ENCODE peak calls at places on chromosomes 11 and 22, in eight cellular contexts. One of them, this sample, is unnamed.

GRCh38 chr11:117915219-117915618 is 14.0 kb downstream of the TMPRSS13 start:
- DNase-seq in heart right ventricle: no peak
- DNase-seq in SK-N-SH: no peak
- DNase-seq in fibroblast of lung: no peak
- DNase-seq in IMR-90: no peak
- DNase-seq in right atrium auricular region: no peak
- DNase-seq in keratinocyte: no peak
- DNase-seq in heart left ventricle: no peak
- DNase-seq in this sample: no peak

GRCh38 chr11:540583-541432 is 3.5 kb downstream of the LRRC56 start:
- DNase-seq in keratinocyte: no peak
- DNase-seq in heart right ventricle: peak; percentile 7
- DNase-seq in fibroblast of lung: no peak
- DNase-seq in heart left ventricle: no peak
- DNase-seq in IMR-90: no peak
- DNase-seq in SK-N-SH: no peak
- DNase-seq in right atrium auricular region: no peak
- DNase-seq in this sample: no peak

GRCh38 chr11:2265396-2265795 is 5.0 kb downstream of the ASCL2 start:
- DNase-seq in SK-N-SH: no peak
- DNase-seq in IMR-90: no peak
- DNase-seq in heart left ventricle: no peak
- DNase-seq in heart right ventricle: no peak
- DNase-seq in keratinocyte: no peak
- DNase-seq in fibroblast of lung: no peak
- DNase-seq in right atrium auricular region: peak; percentile 58
- DNase-seq in this sample: no peak

GRCh38 chr11:83063073-83063754 is 8.5 kb downstream of the RAB30 start:
- DNase-seq in IMR-90: peak; percentile 33
- DNase-seq in SK-N-SH: no peak
- DNase-seq in right atrium auricular region: no peak
- DNase-seq in keratinocyte: no peak
- DNase-seq in fibroblast of lung: no peak
- DNase-seq in heart left ventricle: no peak
- DNase-seq in heart right ventricle: no peak
- DNase-seq in this sample: peak; percentile 82

GRCh38 chr11:92886243-92886905 is 83.1 kb upstream of the MTNR1B start:
- DNase-seq in IMR-90: peak; percentile 61
- DNase-seq in keratinocyte: peak; percentile 23
- DNase-seq in fibroblast of lung: peak; percentile 75
- DNase-seq in heart left ventricle: peak; percentile 18
- DNase-seq in right atrium auricular region: no peak
- DNase-seq in SK-N-SH: peak; percentile 86
- DNase-seq in heart right ventricle: no peak
- DNase-seq in this sample: no peak

GRCh38 chr11:69301033-69301490 is 7.1 kb downstream of the MYEOV start:
- DNase-seq in heart left ventricle: no peak
- DNase-seq in heart right ventricle: no peak
- DNase-seq in IMR-90: no peak
- DNase-seq in right atrium auricular region: no peak
- DNase-seq in SK-N-SH: no peak
- DNase-seq in fibroblast of lung: no peak
- DNase-seq in keratinocyte: no peak
- DNase-seq in this sample: no peak

GRCh38 chr22:43134553-43134952 is 8.6 kb downstream of the MCAT start:
- DNase-seq in SK-N-SH: no peak
- DNase-seq in fibroblast of lung: no peak
- DNase-seq in heart left ventricle: no peak
- DNase-seq in heart right ventricle: no peak
- DNase-seq in IMR-90: no peak
- DNase-seq in right atrium auricular region: no peak
- DNase-seq in keratinocyte: no peak
- DNase-seq in this sample: no peak

GRCh38 chr11:30445056-30445455 is 122.2 kb downstream of the ARL14EP start:
- DNase-seq in keratinocyte: no peak
- DNase-seq in right atrium auricular region: no peak
- DNase-seq in fibroblast of lung: no peak
- DNase-seq in heart left ventricle: no peak
- DNase-seq in IMR-90: no peak
- DNase-seq in heart right ventricle: no peak
- DNase-seq in SK-N-SH: no peak
- DNase-seq in this sample: no peak

GRCh38 chr11:34680918-34681554 is 60.1 kb downstream of the EHF start:
- DNase-seq in heart left ventricle: no peak
- DNase-seq in heart right ventricle: no peak
- DNase-seq in keratinocyte: no peak
- DNase-seq in fibroblast of lung: peak; percentile 58
- DNase-seq in SK-N-SH: no peak
- DNase-seq in IMR-90: peak; percentile 78
- DNase-seq in right atrium auricular region: no peak
- DNase-seq in this sample: no peak

GRCh38 chr11:74462009-74462408 is 5.3 kb downstream of the KCNE3 start:
- DNase-seq in fibroblast of lung: peak; percentile 61
- DNase-seq in IMR-90: no peak
- DNase-seq in right atrium auricular region: peak; percentile 91
- DNase-seq in heart right ventricle: peak; percentile 74
- DNase-seq in SK-N-SH: no peak
- DNase-seq in heart left ventricle: peak; percentile 77
- DNase-seq in keratinocyte: no peak
- DNase-seq in this sample: no peak

GRCh38 chr22:46678003-46678657 is 57.9 kb downstream of the GRAMD4 start:
- DNase-seq in SK-N-SH: no peak
- DNase-seq in right atrium auricular region: no peak
- DNase-seq in heart left ventricle: no peak
- DNase-seq in fibroblast of lung: no peak
- DNase-seq in heart right ventricle: no peak
- DNase-seq in IMR-90: no peak
- DNase-seq in keratinocyte: no peak
- DNase-seq in this sample: no peak

GRCh38 chr11:96748639-96749370 is 359.0 kb downstream of the JRKL start:
- DNase-seq in heart left ventricle: no peak
- DNase-seq in right atrium auricular region: no peak
- DNase-seq in IMR-90: peak; percentile 46
- DNase-seq in keratinocyte: no peak
- DNase-seq in heart right ventricle: no peak
- DNase-seq in SK-N-SH: no peak
- DNase-seq in fibroblast of lung: peak; percentile 68
- DNase-seq in this sample: no peak

GRCh38 chr11:124402326-124402922 is 3.6 kb upstream of the OR8B3 start:
- DNase-seq in heart left ventricle: peak; percentile 54
- DNase-seq in fibroblast of lung: peak; percentile 85
- DNase-seq in SK-N-SH: peak; percentile 64
- DNase-seq in heart right ventricle: peak; percentile 11
- DNase-seq in keratinocyte: peak; percentile 19
- DNase-seq in right atrium auricular region: peak; percentile 68
- DNase-seq in IMR-90: peak; percentile 86
- DNase-seq in this sample: peak; percentile 11

GRCh38 chr22:32286290-32286840 is 31.2 kb upstream of the SLC5A4 start:
- DNase-seq in heart right ventricle: no peak
- DNase-seq in right atrium auricular region: no peak
- DNase-seq in SK-N-SH: no peak
- DNase-seq in IMR-90: no peak
- DNase-seq in keratinocyte: no peak
- DNase-seq in fibroblast of lung: no peak
- DNase-seq in heart left ventricle: no peak
- DNase-seq in this sample: no peak

GRCh38 chr11:122491486-122491885 is 164.0 kb upstream of the UBASH3B start:
- DNase-seq in heart left ventricle: peak; percentile 37
- DNase-seq in right atrium auricular region: no peak
- DNase-seq in IMR-90: peak; percentile 75
- DNase-seq in SK-N-SH: no peak
- DNase-seq in fibroblast of lung: peak; percentile 61
- DNase-seq in keratinocyte: peak; percentile 30
- DNase-seq in heart right ventricle: no peak
- DNase-seq in this sample: no peak

DNA sequence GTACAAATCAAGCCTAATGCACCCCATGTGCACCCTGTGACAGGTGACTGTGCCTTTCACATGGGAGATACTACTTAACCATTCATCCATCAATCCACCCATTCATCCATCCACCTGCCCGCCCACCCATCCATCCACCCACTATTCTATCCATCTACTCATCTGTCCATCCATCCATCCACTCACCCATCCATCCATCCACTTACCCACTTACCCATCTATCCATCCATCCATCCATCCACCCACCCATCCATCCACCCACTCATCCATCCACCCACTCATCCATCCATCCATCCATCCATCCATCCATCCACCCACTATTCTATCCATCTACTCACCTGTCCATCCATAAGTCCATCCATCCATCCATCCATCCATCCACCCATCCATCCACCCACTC is 7.5 kb downstream of the C11orf24 start:
- DNase-seq in SK-N-SH: no peak
- DNase-seq in IMR-90: no peak
- DNase-seq in keratinocyte: no peak
- DNase-seq in right atrium auricular region: no peak
- DNase-seq in heart right ventricle: no peak
- DNase-seq in heart left ventricle: no peak
- DNase-seq in fibroblast of lung: no peak
- DNase-seq in this sample: no peak
- H3K36me3 ChIP-seq in SK-N-SH: peaks cover 18% of the 10 kb centered on the region
- H3K36me3 ChIP-seq in IMR-90: peaks cover 68% of the 10 kb centered on the region
- H3K36me3 ChIP-seq in keratinocyte: peaks cover 50% of the 10 kb centered on the region
- H3K36me3 ChIP-seq in right atrium auricular region: peaks cover 70% of the 10 kb centered on the region
- H3K36me3 ChIP-seq in heart right ventricle: peaks cover 74% of the 10 kb centered on the region
- H3K36me3 ChIP-seq in heart left ventricle: peaks cover 73% of the 10 kb centered on the region
- H3K36me3 ChIP-seq in fibroblast of lung: peaks cover 30% of the 10 kb centered on the region
- H3K36me3 ChIP-seq in this sample: peaks cover 36% of the 10 kb centered on the region

DNA sequence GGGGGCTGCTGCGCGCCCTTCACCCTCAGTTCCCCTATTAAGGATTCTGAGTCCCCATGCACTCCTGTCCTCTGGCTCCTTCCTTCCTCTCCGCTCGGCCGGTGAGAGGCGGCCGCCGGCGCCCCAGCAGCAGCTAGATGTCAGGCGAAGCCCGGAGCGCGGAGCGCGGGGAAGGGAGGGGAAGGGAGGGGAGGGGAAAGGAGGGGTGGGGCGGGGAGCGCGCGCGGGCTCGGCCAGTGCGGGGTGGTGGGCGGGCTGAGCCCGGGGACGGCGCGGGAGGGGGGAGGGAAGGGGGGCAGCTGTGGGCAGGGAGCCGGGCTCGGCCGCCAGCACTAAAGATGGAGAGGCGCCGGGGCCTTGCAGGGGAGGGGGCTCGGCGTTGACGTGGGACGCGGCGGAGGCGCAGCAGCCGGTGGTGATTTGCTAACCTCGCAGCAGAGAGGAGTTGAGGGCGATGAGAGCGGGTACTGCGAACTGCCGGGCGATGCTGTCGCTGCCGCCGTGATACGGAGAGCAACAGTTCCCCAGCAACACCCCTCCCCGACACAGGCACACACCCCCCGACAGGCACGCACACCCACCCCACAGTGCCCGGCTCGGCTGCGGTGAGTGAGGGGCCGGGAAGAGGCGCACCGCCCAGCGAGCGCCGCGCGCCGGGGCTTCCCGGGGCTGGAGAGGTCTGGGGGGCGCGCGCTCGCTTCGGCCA is at the start of gene ZBTB16:
- DNase-seq in right atrium auricular region: peak; percentile 93
- DNase-seq in heart left ventricle: peak; percentile 92
- DNase-seq in fibroblast of lung: peak; percentile 95
- DNase-seq in heart right ventricle: peak; percentile 90
- DNase-seq in IMR-90: no peak
- DNase-seq in SK-N-SH: peak; percentile 74
- DNase-seq in keratinocyte: no peak
- DNase-seq in this sample: no peak
- TF ChIP-seq CTCF in right atrium auricular region: peak; percentile 80
- TF ChIP-seq CTCF in heart left ventricle: peak; percentile 40
- TF ChIP-seq CTCF in fibroblast of lung: peak; percentile 12
- TF ChIP-seq CTCF in heart right ventricle: peak; percentile 35
- TF ChIP-seq CTCF in IMR-90: no peak
- TF ChIP-seq CTCF in SK-N-SH: no peak
- TF ChIP-seq CTCF in keratinocyte: no peak
- TF ChIP-seq CTCF in this sample: no peak

DNA sequence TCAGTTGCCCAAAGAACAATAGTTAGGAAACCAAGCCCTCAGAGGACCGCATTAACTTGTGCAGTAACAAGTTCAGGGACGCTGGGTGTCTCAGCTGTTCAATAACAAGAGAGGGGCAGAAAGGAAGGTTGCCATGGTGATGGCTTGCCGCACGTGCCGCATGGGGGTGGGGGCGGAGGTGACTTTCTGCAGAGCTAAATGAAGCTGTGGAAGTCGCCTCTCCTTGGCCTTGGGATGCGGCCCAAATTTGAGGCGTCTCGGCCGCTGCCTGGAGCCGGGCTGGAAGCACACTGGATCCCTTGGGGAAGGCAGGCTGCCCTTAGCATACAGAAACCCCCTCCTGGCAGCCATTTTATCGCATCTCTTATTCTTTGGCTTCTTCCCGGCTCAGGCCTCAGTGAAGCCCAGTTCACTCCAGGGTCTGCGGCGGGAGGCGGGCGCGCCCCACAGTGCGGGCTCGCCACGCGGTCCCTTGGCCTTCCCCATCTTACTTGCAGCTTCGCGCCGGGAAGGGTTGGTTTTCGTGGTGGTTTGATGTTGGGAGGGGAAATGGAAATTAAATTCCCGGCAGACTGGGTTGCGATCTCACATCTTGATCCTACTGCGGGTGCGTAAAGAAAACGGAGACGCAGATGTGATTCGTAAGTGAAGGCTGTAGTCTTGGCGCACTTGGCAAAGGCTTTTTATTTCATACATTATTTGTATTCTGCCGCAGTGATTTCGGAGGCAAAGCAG is 94.3 kb downstream of the SLC17A6 start:
- DNase-seq in IMR-90: peak; percentile 24
- DNase-seq in right atrium auricular region: peak; percentile 56
- DNase-seq in heart left ventricle: peak; percentile 62
- DNase-seq in heart right ventricle: peak; percentile 48
- DNase-seq in SK-N-SH: peak; percentile 7
- DNase-seq in fibroblast of lung: peak; percentile 62
- DNase-seq in keratinocyte: no peak
- DNase-seq in this sample: peak; percentile 3
- H3K4me3 ChIP-seq in IMR-90: peak overlapping the region; percentile 14
- H3K4me3 ChIP-seq in right atrium auricular region: peak overlapping the region; percentile 16
- H3K4me3 ChIP-seq in heart left ventricle: peak overlapping the region; percentile 58
- H3K4me3 ChIP-seq in heart right ventricle: peak overlapping the region; percentile 46
- H3K4me3 ChIP-seq in SK-N-SH: no peak overlapping the region
- H3K4me3 ChIP-seq in fibroblast of lung: peak overlapping the region; percentile 52
- H3K4me3 ChIP-seq in keratinocyte: peak overlapping the region; percentile 16
- H3K4me3 ChIP-seq in this sample: no peak overlapping the region

DNA sequence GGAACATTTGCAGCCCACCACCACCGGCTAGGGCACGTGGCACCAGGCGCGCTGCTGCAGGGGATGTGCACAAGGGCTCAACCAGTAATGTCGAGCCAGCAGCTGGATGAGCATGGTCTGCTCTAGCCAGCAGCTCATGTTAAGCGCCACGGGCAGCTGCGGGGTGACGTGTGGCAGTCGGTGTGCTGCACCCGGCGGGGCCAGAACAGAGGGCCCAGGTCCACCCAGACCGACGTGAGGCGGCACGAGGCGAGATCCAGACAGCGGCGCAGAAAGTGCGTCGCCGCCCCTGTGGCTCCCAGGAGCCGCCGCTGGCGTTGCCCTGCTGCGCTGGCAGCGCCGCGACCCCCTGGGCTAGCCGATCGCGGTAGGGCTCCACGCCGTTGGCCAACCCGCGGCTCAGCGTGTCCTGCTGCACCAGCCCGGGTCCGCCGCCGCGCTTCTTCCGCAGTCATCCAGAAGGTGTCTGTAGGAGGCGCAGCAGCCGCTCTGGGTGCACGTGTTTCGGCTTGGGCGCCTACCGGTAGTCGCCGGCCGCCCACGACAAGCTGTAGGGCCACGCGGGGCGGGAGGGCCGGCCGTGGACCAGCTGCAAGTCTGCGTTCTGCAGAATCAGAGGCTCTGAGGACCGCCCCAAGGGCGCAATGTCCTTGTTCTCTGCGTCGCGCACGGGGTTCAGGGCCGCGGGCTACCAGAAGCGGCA is 4.6 kb upstream of the GALR3 start:
- DNase-seq in right atrium auricular region: no peak
- DNase-seq in keratinocyte: no peak
- DNase-seq in heart left ventricle: peak; percentile 58
- DNase-seq in fibroblast of lung: peak; percentile 51
- DNase-seq in IMR-90: peak; percentile 35
- DNase-seq in SK-N-SH: no peak
- DNase-seq in heart right ventricle: peak; percentile 70
- DNase-seq in this sample: peak; percentile 68
- H3K36me3 ChIP-seq in right atrium auricular region: no peaks in the 10 kb centered on the region
- H3K36me3 ChIP-seq in keratinocyte: peaks cover 7% of the 10 kb centered on the region
- H3K36me3 ChIP-seq in heart left ventricle: peaks cover 14% of the 10 kb centered on the region
- H3K36me3 ChIP-seq in fibroblast of lung: no peaks in the 10 kb centered on the region
- H3K36me3 ChIP-seq in IMR-90: peaks cover 7% of the 10 kb centered on the region
- H3K36me3 ChIP-seq in SK-N-SH: no peaks in the 10 kb centered on the region
- H3K36me3 ChIP-seq in heart right ventricle: peaks cover 16% of the 10 kb centered on the region
- H3K36me3 ChIP-seq in this sample: peaks cover 4% of the 10 kb centered on the region

This sample was measured in GM06990.